ENCODE peak calls at places on chromosomes 4 and X, in six cellular contexts. One of them, this sample, is unnamed.

GRCh38 chr4:11543710-11544109 is 115.0 kb upstream of the HS3ST1 start:
- DNase-seq in sigmoid colon: no peak
- DNase-seq in NB4: peak
- DNase-seq in stomach: no peak
- DNase-seq in transverse colon: no peak
- DNase-seq in heart left ventricle: no peak
- DNase-seq in this sample: no peak

GRCh38 chrX:131985526-131986049 is 37.5 kb upstream of the STK26 start:
- DNase-seq in transverse colon: no peak
- DNase-seq in sigmoid colon: no peak
- DNase-seq in NB4: peak
- DNase-seq in heart left ventricle: no peak
- DNase-seq in stomach: no peak
- DNase-seq in this sample: no peak

GRCh38 chrX:129779086-129779672 is 570 bp upstream of the SASH3 start:
- DNase-seq in sigmoid colon: no peak
- DNase-seq in heart left ventricle: no peak
- DNase-seq in stomach: no peak
- DNase-seq in NB4: no peak
- DNase-seq in transverse colon: no peak
- DNase-seq in this sample: no peak

GRCh38 chrX:78104447-78105176 is 564 bp downstream of the PGK1 start:
- DNase-seq in stomach: peak
- DNase-seq in transverse colon: peak
- DNase-seq in heart left ventricle: no peak
- DNase-seq in NB4: peak
- DNase-seq in sigmoid colon: peak
- DNase-seq in this sample: peak

GRCh38 chr4:36281384-36282106 is at the start of gene DTHD1:
- DNase-seq in sigmoid colon: no peak
- DNase-seq in stomach: no peak
- DNase-seq in heart left ventricle: peak
- DNase-seq in transverse colon: no peak
- DNase-seq in NB4: no peak
- DNase-seq in this sample: no peak

GRCh38 chr4:90970021-90970420 is 842.8 kb downstream of the CCSER1 start:
- DNase-seq in heart left ventricle: no peak
- DNase-seq in stomach: no peak
- DNase-seq in transverse colon: no peak
- DNase-seq in sigmoid colon: no peak
- DNase-seq in NB4: no peak
- DNase-seq in this sample: no peak

GRCh38 chr4:165518658-165519057 is 139.8 kb downstream of the CPE start:
- DNase-seq in sigmoid colon: no peak
- DNase-seq in transverse colon: no peak
- DNase-seq in heart left ventricle: no peak
- DNase-seq in stomach: no peak
- DNase-seq in NB4: no peak
- DNase-seq in this sample: no peak

GRCh38 chr4:57373971-57374370 is 263.8 kb upstream of the IGFBP7 start:
- DNase-seq in NB4: no peak
- DNase-seq in heart left ventricle: no peak
- DNase-seq in transverse colon: no peak
- DNase-seq in stomach: no peak
- DNase-seq in sigmoid colon: no peak
- DNase-seq in this sample: no peak

GRCh38 chrX:119943185-119943988 is at the start of gene NKAP:
- DNase-seq in heart left ventricle: peak
- DNase-seq in sigmoid colon: peak
- DNase-seq in NB4: peak
- DNase-seq in transverse colon: peak
- DNase-seq in stomach: peak
- DNase-seq in this sample: peak

GRCh38 chrX:149572743-149573142 is 14.5 kb downstream of the MAGEA9B start:
- DNase-seq in stomach: no peak
- DNase-seq in transverse colon: no peak
- DNase-seq in sigmoid colon: peak
- DNase-seq in heart left ventricle: no peak
- DNase-seq in NB4: no peak
- DNase-seq in this sample: no peak

DNA sequence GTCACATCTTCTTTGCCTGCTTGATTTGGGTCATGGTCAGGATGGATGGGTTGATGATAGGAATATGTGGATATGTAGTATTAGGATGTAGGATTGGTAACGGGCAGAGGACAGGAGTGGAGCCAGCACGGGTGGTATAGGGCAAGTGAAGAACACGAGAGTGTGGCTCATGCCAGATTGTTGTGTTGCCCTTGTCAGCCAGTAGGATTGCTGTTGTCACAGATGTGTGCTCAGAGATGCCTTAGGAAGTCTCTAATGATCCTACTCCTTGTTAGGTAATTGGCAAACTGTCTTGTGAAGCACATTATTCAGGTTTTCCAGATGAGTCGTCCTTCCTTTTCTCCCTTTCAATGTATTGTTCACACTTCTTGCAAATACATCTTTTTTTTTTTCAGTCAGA is 5.5 kb downstream of the ATP10D start:
- DNase-seq in stomach: no peak
- DNase-seq in NB4: peak
- DNase-seq in transverse colon: no peak
- DNase-seq in heart left ventricle: no peak
- DNase-seq in sigmoid colon: no peak
- DNase-seq in this sample: no peak
- TF ChIP-seq CTCF in stomach: no peak
- TF ChIP-seq CTCF in NB4: peak
- TF ChIP-seq CTCF in transverse colon: peak
- TF ChIP-seq CTCF in heart left ventricle: peak
- TF ChIP-seq CTCF in sigmoid colon: no peak
- TF ChIP-seq CTCF in this sample: no peak

DNA sequence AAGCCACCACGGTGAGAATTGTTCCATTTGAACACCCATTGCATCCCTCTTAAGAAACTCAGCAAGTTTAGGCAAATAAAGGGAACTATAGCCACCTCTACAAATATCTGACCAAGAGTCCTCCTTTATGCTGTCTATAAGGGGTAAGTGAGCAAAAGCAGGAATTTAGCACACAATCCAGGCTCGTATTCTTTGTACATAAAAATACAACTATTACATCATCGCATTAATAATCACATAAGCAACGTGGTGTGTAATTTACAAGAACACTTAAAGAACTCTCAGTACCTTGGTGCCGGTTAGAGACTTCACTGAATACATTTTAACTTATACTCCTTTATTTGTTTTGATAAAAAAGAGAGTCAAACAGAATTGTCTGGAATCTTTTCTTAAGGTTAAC is 38.8 kb downstream of the PALLD start:
- DNase-seq in stomach: no peak
- DNase-seq in NB4: no peak
- DNase-seq in heart left ventricle: no peak
- DNase-seq in transverse colon: no peak
- DNase-seq in sigmoid colon: no peak
- DNase-seq in this sample: no peak
- H3K4me3 ChIP-seq in stomach: no peak
- H3K4me3 ChIP-seq in NB4: no peak
- H3K4me3 ChIP-seq in heart left ventricle: no peak
- H3K4me3 ChIP-seq in transverse colon: no peak
- H3K4me3 ChIP-seq in sigmoid colon: no peak
- H3K4me3 ChIP-seq in this sample: no peak

DNA sequence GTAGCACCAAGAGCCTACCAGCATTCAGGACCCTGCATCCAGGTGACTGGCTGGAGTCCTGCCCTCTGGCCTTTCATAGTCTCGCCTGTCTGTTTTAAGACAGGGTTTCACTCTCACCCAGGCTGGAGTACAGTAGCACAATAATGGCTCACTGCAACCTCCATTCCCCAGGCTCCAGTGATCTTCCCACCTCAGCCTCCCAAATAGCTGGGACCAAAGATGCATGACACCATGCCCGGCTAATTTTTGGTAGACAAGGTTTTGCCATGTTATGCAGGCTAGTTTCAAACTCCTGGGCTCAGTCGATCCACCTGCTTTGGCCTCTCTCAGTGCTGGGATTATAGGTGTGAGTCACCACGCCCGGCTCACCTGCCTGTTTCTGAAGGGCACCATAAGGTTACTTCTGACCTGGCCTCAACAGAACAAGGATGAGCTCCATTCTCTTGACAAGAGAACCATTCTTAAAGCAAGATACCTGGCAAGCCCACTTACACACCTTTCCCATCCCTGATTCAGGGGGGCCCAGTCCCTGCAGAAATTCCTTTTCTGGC is 6.7 kb downstream of the RPS4X start:
- DNase-seq in NB4: no peak
- DNase-seq in heart left ventricle: no peak
- DNase-seq in sigmoid colon: no peak
- DNase-seq in transverse colon: no peak
- DNase-seq in stomach: no peak
- DNase-seq in this sample: no peak
- TF ChIP-seq POLR2A in NB4: no peak
- TF ChIP-seq POLR2A in heart left ventricle: no peak
- TF ChIP-seq POLR2A in sigmoid colon: no peak
- TF ChIP-seq POLR2A in transverse colon: no peak
- TF ChIP-seq POLR2A in stomach: no peak
- TF ChIP-seq POLR2A in this sample: no peak

GRCh38 chrX:111168314-111168713 is 72.3 kb downstream of the PAK3 start:
- DNase-seq in NB4: peak
- DNase-seq in sigmoid colon: no peak
- DNase-seq in stomach: no peak
- DNase-seq in transverse colon: no peak
- DNase-seq in heart left ventricle: no peak
- DNase-seq in this sample: no peak
- TF ChIP-seq CTCF in NB4: peak
- TF ChIP-seq CTCF in sigmoid colon: no peak
- TF ChIP-seq CTCF in stomach: no peak
- TF ChIP-seq CTCF in transverse colon: no peak
- TF ChIP-seq CTCF in heart left ventricle: no peak
- TF ChIP-seq CTCF in this sample: no peak

GRCh38 chr4:23814606-23815005 is 75.2 kb downstream of the PPARGC1A start:
- DNase-seq in heart left ventricle: no peak
- DNase-seq in NB4: no peak
- DNase-seq in sigmoid colon: no peak
- DNase-seq in stomach: no peak
- DNase-seq in transverse colon: no peak
- DNase-seq in this sample: no peak

GRCh38 chr4:23822181-23822580 is 67.7 kb downstream of the PPARGC1A start:
- DNase-seq in sigmoid colon: no peak
- DNase-seq in NB4: no peak
- DNase-seq in stomach: no peak
- DNase-seq in transverse colon: no peak
- DNase-seq in heart left ventricle: no peak
- DNase-seq in this sample: no peak

GRCh38 chr4:23818097-23818648 is 71.7 kb downstream of the PPARGC1A start:
- DNase-seq in NB4: no peak
- DNase-seq in stomach: no peak
- DNase-seq in transverse colon: peak
- DNase-seq in sigmoid colon: no peak
- DNase-seq in heart left ventricle: no peak
- DNase-seq in this sample: no peak

GRCh38 chr4:23815351-23815750 is 74.5 kb downstream of the PPARGC1A start:
- DNase-seq in heart left ventricle: no peak
- DNase-seq in NB4: peak
- DNase-seq in sigmoid colon: no peak
- DNase-seq in stomach: no peak
- DNase-seq in transverse colon: no peak
- DNase-seq in this sample: no peak

DNA sequence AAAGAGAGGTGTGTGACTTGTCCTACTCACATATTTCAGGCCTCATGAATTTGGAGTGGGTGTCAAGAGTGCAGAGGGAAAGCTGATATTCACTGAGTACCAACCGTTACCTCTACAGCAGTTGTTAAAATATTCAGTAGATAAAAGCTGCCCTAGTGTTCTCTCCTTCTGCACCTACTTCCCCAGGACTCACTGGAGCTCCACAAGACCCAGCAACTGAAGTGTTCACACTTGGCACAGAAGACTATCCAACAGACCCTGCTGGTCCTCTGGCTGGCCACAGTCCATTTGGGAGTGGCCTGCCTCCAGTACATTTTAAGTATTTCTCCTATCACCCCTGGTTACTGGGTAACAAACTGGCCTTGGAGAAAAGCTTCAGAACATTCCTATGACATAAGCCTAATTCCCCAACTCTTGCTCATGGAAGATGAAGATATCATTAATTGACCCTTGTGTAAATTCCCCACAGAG is 70.8 kb downstream of the PPARGC1A start:
- DNase-seq in sigmoid colon: no peak
- DNase-seq in heart left ventricle: no peak
- DNase-seq in transverse colon: no peak
- DNase-seq in NB4: no peak
- DNase-seq in stomach: no peak
- DNase-seq in this sample: no peak
- H3K4me3 ChIP-seq in sigmoid colon: no peak
- H3K4me3 ChIP-seq in heart left ventricle: no peak
- H3K4me3 ChIP-seq in transverse colon: no peak
- H3K4me3 ChIP-seq in NB4: no peak
- H3K4me3 ChIP-seq in stomach: no peak
- H3K4me3 ChIP-seq in this sample: no peak

GRCh38 chrX:1496076-1496475 is 40.9 kb downstream of the P2RY8 start:
- DNase-seq in stomach: no peak
- DNase-seq in transverse colon: no peak
- DNase-seq in NB4: no peak
- DNase-seq in heart left ventricle: no peak
- DNase-seq in sigmoid colon: no peak
- DNase-seq in this sample: peak
- TF ChIP-seq POLR2A in stomach: no peak
- TF ChIP-seq POLR2A in transverse colon: no peak
- TF ChIP-seq POLR2A in NB4: no peak
- TF ChIP-seq POLR2A in heart left ventricle: no peak
- TF ChIP-seq POLR2A in sigmoid colon: no peak
- TF ChIP-seq POLR2A in this sample: no peak

DNA sequence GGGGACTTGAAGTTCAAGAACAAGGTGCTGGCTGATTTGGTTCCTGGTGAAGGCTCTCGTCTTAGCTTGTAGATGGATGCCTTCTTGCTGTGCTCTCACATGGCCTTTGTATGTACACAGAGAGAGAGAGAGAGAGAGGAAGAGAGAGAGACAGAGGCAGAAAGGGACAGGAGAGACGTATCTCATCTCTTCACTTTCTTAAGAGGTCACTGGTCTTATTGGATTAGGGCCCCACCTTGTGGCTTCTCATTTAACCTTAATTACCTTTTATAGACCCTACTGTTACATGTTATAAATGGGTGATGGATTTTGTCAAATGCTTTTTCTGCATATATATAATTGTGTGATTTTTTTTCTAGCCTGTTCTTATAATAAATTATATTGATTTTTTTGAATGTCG is 1444.2 kb downstream of the ADGRL3 start:
- DNase-seq in heart left ventricle: no peak
- DNase-seq in transverse colon: peak
- DNase-seq in stomach: no peak
- DNase-seq in sigmoid colon: no peak
- DNase-seq in NB4: peak
- DNase-seq in this sample: no peak
- TF ChIP-seq CTCF in heart left ventricle: peak
- TF ChIP-seq CTCF in transverse colon: peak
- TF ChIP-seq CTCF in stomach: peak
- TF ChIP-seq CTCF in sigmoid colon: no peak
- TF ChIP-seq CTCF in NB4: no peak
- TF ChIP-seq CTCF in this sample: no peak